ENCODE peak calls at places on chromosome 6, in five cellular contexts. M, Z, B, I and P are unnamed samples.

GRCh38 chr6:157312733-157313132 is 10.6 kb downstream of the TMEM242 start:
- DNase-seq in M (no peak), Z (no peak), B (peak), I (no peak), P (no peak)

GRCh38 chr6:149129401-149130077 is 188.0 kb upstream of the TAB2 start:
- DNase-seq in M (peak), Z (no peak), B (no peak), I (peak), P (peak)

GRCh38 chr6:56291278-56291917 is 44.0 kb upstream of the COL21A1 start:
- DNase-seq in M (no peak), Z (no peak), B (no peak), I (no peak), P (no peak)

GRCh38 chr6:99745651-99746050 is 139.0 kb downstream of the PRDM13 start:
- DNase-seq in M (no peak), Z (no peak), B (no peak), I (peak), P (no peak)

GRCh38 chr6:168129292-168130167 is 50.5 kb upstream of the FRMD1 start:
- DNase-seq in M (no peak), Z (no peak), B (no peak), I (no peak), P (no peak)

GRCh38 chr6:157535354-157536217 is 154.6 kb downstream of the ZDHHC14 start:
- DNase-seq in M (peak), Z (peak), B (no peak), I (peak), P (peak)

GRCh38 chr6:32079566-32080290 is 29.4 kb downstream of the TNXB start:
- DNase-seq in M (no peak), Z (no peak), B (no peak), I (no peak), P (no peak)

GRCh38 chr6:129102741-129103140 is 219.8 kb downstream of the LAMA2 start:
- DNase-seq in M (peak), Z (peak), B (no peak), I (no peak), P (no peak)

GRCh38 chr6:108565091-108565766 is 4.5 kb downstream of the FOXO3 start:
- DNase-seq in M (no peak), Z (no peak), B (peak), I (peak), P (no peak)

GRCh38 chr6:101956961-101957360 is 563.5 kb downstream of the GRIK2 start:
- DNase-seq in M (no peak), Z (no peak), B (no peak), I (no peak), P (no peak)

GRCh38 chr6:6891074-6891754 is 216.5 kb upstream of the RREB1 start:
- DNase-seq in M (no peak), Z (no peak), B (no peak), I (no peak), P (no peak)

GRCh38 chr6:110548124-110548847 is 71.9 kb upstream of the SLC22A16 start:
- DNase-seq in M (no peak), Z (no peak), B (no peak), I (no peak), P (no peak)

GRCh38 chr6:83815631-83816030 is 37.5 kb upstream of the RIPPLY2 start:
- DNase-seq in M (no peak), Z (no peak), B (no peak), I (peak), P (no peak)

GRCh38 chr6:93235775-93236174 is 183.6 kb downstream of the EPHA7 start:
- DNase-seq in M (no peak), Z (no peak), B (no peak), I (no peak), P (no peak)

GRCh38 chr6:125953502-125953875 is 3.1 kb upstream of the HINT3 start:
- DNase-seq in M (no peak), Z (no peak), B (peak), I (peak), P (no peak)

GRCh38 chr6:75098709-75099108 is 107.1 kb downstream of the COL12A1 start:
- DNase-seq in M (peak), Z (peak), B (no peak), I (peak), P (peak)

GRCh38 chr6:109793793-109794192 is 102.7 kb downstream of the FIG4 start:
- DNase-seq in M (peak), Z (peak), B (no peak), I (peak), P (peak)

GRCh38 chr6:7730003-7730402 is 4.1 kb downstream of the BMP6 start:
- DNase-seq in M (no peak), Z (no peak), B (no peak), I (no peak), P (no peak)

GRCh38 chr6:24283043-24283985 is 74.5 kb downstream of the DCDC2 start:
- DNase-seq in M (peak), Z (peak), B (peak), I (peak), P (peak)

GRCh38 chr6:107636486-107636885 is 146.6 kb downstream of the SOBP start:
- DNase-seq in M (no peak), Z (no peak), B (no peak), I (no peak), P (no peak)

GRCh38 chr6:38566295-38566694 is 73.4 kb downstream of the BTBD9 start:
- DNase-seq in M (no peak), Z (no peak), B (no peak), I (no peak), P (no peak)

GRCh38 chr6:105836889-105837288 is 249.2 kb upstream of the PRDM1 start:
- DNase-seq in M (no peak), Z (no peak), B (peak), I (no peak), P (no peak)

GRCh38 chr6:133774356-133774755 is 114.6 kb upstream of the TCF21 start:
- DNase-seq in M (peak), Z (no peak), B (no peak), I (peak), P (no peak)

GRCh38 chr6:159086033-159086618 is 41.3 kb upstream of the TAGAP start:
- DNase-seq in M (no peak), Z (no peak), B (no peak), I (no peak), P (no peak)

GRCh38 chr6:68718379-68719073 is 83.4 kb downstream of the ADGRB3 start:
- DNase-seq in M (peak), Z (no peak), B (no peak), I (no peak), P (no peak)

GRCh38 chr6:168147205-168147738 is 68.3 kb upstream of the FRMD1 start:
- DNase-seq in M (no peak), Z (no peak), B (no peak), I (no peak), P (no peak)

GRCh38 chr6:84805145-84805544 is 40.7 kb upstream of the TBX18 start:
- DNase-seq in M (no peak), Z (no peak), B (no peak), I (peak), P (no peak)

GRCh38 chr6:150857906-150858365 is 7.6 kb upstream of the MTHFD1L start:
- DNase-seq in M (no peak), Z (no peak), B (no peak), I (no peak), P (no peak)

GRCh38 chr6:43455034-43455747 is at the start of gene DLK2:
- DNase-seq in M (no peak), Z (no peak), B (no peak), I (no peak), P (no peak)

GRCh38 chr6:74785236-74785635 is 420.6 kb downstream of the COL12A1 start:
- DNase-seq in M (peak), Z (no peak), B (no peak), I (no peak), P (no peak)

GRCh38 chr6:27293436-27294152 is 18.5 kb downstream of the POM121L2 start:
- DNase-seq in M (peak), Z (no peak), B (no peak), I (peak), P (no peak)

GRCh38 chr6:144689503-144690040 is 404.4 kb downstream of the UTRN start:
- DNase-seq in M (no peak), Z (no peak), B (no peak), I (no peak), P (no peak)

GRCh38 chr6:118277631-118278030 is 270.5 kb upstream of the PLN start:
- DNase-seq in M (no peak), Z (no peak), B (no peak), I (no peak), P (no peak)

GRCh38 chr6:28258877-28259777 is at the start of gene NKAPL:
- DNase-seq in M (peak), Z (peak), B (no peak), I (peak), P (no peak)

GRCh38 chr6:13611715-13612114 is 3.4 kb upstream of the NOL7 start:
- DNase-seq in M (no peak), Z (no peak), B (peak), I (no peak), P (no peak)

GRCh38 chr6:70551566-70551965 is 15.2 kb upstream of the SDHAF4 start:
- DNase-seq in M (no peak), Z (no peak), B (no peak), I (no peak), P (no peak)
- TF ChIP-seq CTCF in M (no peak), Z (no peak), B (no peak), I (no peak), P (no peak)

GRCh38 chr6:138211048-138211581 is 7.2 kb downstream of the PBOV1 start:
- DNase-seq in M (no peak), Z (no peak), B (no peak), I (no peak), P (no peak)
- TF ChIP-seq CTCF in M (no peak), Z (no peak), B (no peak), I (peak), P (no peak)

DNA sequence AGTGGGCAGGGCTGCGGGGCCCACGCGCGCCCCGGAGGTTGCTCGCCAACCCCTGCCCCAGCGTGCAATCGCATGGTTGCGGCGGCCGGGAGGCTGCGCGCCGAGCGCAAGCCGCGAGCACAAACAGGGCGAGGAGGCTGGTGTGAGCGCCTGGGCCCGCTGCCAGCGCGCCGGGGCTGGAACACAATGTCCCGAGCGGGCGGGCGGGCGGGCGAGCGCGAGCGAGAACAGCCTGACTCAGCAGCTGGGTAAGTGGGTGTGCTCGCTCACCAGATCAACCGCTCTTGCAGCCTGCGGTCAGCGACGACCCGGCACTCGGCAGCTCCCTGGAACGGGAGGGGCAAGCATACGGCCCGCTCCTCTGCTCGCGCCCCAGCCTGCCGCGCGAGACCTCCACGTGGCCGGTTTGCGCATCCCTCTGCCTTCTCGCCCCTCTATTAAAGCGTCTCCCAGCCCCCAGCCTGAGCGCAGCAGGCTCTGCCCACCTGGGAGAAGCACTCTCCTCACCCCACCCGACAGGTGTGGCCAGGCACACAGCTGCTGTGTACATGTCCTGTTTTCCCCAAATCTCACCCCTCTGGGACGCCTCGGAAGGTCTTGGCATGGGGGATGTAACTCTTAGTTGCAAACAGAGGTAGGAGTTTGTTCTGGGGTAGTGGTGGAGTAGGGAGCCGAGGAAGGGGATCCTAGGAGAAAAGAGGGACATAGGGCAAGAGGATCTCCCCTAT is 8.7 kb upstream of the ARMC12 start:
- DNase-seq in M (peak), Z (peak), B (peak), I (peak), P (peak)
- TF ChIP-seq CTCF in M (no peak), Z (no peak), B (no peak), I (no peak), P (no peak)

GRCh38 chr6:1316482-1317220 is 4.8 kb downstream of the FOXQ1 start:
- DNase-seq in M (no peak), Z (no peak), B (no peak), I (no peak), P (no peak)
- TF ChIP-seq CTCF in M (no peak), Z (no peak), B (no peak), I (peak), P (peak)

GRCh38 chr6:135759831-135760230 is 91.7 kb upstream of the PDE7B start:
- DNase-seq in M (no peak), Z (no peak), B (peak), I (peak), P (no peak)
- TF ChIP-seq CTCF in M (peak), Z (no peak), B (peak), I (no peak), P (no peak)

GRCh38 chr6:15389759-15390723 is 144.2 kb downstream of the JARID2 start:
- DNase-seq in M (no peak), Z (no peak), B (peak), I (no peak), P (no peak)
- TF ChIP-seq CTCF in M (peak), Z (peak), B (peak), I (peak), P (peak)

GRCh38 chr6:63305278-63305677 is 14.5 kb downstream of the LGSN start:
- DNase-seq in M (no peak), Z (no peak), B (no peak), I (peak), P (no peak)

GRCh38 chr6:63306446-63306845 is 13.3 kb downstream of the LGSN start:
- DNase-seq in M (no peak), Z (no peak), B (no peak), I (no peak), P (no peak)

GRCh38 chr6:63307581-63308246 is 12.1 kb downstream of the LGSN start:
- DNase-seq in M (peak), Z (no peak), B (peak), I (peak), P (peak)
- TF ChIP-seq CTCF in M (peak), Z (no peak), B (peak), I (peak), P (peak)

GRCh38 chr6:41424370-41425058 is 89.1 kb downstream of the NCR2 start:
- DNase-seq in M (peak), Z (peak), B (peak), I (peak), P (peak)
- TF ChIP-seq CTCF in M (peak), Z (peak), B (peak), I (peak), P (peak)

DNA sequence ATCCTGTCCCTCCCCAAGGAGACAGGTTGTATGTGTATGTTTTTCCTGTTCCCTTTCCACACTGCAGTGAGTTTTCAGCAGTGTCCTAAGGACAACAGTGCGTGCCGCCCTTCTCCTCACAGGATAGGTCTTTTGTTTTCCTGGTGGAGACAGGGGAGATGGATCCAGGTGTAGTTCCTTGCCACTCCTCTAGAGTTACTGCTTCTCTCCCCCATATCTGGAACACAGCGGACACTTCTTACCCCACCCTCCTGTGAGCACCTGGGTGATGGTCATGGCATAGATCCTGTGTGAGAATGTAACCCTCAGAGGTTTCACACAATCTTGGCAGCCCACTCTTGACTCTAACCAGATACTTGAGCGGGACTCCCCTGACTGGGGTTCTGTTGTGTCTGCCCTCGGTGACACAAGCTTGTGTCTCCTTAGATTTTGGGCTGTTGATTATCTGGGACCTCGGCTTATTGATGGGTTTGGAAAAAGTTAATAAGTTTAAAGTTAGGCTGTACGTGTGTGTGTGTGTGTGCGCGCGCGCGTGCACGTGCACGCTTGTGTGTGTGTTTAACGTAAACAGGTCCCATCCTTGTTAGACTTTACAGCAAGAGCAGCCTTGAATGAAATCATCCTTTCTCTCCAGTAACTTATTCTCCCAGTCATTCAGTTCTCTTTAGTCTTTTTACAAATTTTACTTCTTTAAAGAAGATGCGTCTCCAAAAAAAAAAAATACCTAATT is 131.3 kb upstream of the EDN1 start:
- DNase-seq in M (no peak), Z (no peak), B (no peak), I (no peak), P (no peak)
- TF ChIP-seq CTCF in M (no peak), Z (no peak), B (no peak), I (peak), P (no peak)